ENCODE peak calls at places on chromosomes 6 and 20, in eight cellular contexts. One of them, this sample, is unnamed.

GRCh38 chr6:92647630-92648029 is 771.7 kb downstream of the EPHA7 start:
- DNase-seq in RWPE1: peak
- DNase-seq in GM10248: no peak
- DNase-seq in left cardiac atrium: no peak
- DNase-seq in stimulated activated CD4-positive, alpha-beta T cell treated with anti-CD3 and anti-CD28 coated beads, Interleukin-1b, Interleukin-23, amount 100 ng/mL, for 48 hours: no peak
- DNase-seq in Peyer's patch: no peak
- DNase-seq in OCI-M1: no peak
- DNase-seq in activated naive CD4-positive, alpha-beta T cell treated with anti-CD3 and anti-CD28 coated beads for 36 hours: no peak
- DNase-seq in this sample: peak

GRCh38 chr20:9506337-9506821 is 8.0 kb upstream of the LAMP5 start:
- DNase-seq in RWPE1: no peak
- DNase-seq in GM10248: no peak
- DNase-seq in left cardiac atrium: no peak
- DNase-seq in stimulated activated CD4-positive, alpha-beta T cell treated with anti-CD3 and anti-CD28 coated beads, Interleukin-1b, Interleukin-23, amount 100 ng/mL, for 48 hours: no peak
- DNase-seq in Peyer's patch: no peak
- DNase-seq in OCI-M1: no peak
- DNase-seq in activated naive CD4-positive, alpha-beta T cell treated with anti-CD3 and anti-CD28 coated beads for 36 hours: no peak
- DNase-seq in this sample: no peak

GRCh38 chr20:52150440-52151258 is 40.9 kb downstream of the ZFP64 start:
- DNase-seq in RWPE1: peak
- DNase-seq in GM10248: peak
- DNase-seq in left cardiac atrium: no peak
- DNase-seq in stimulated activated CD4-positive, alpha-beta T cell treated with anti-CD3 and anti-CD28 coated beads, Interleukin-1b, Interleukin-23, amount 100 ng/mL, for 48 hours: no peak
- DNase-seq in Peyer's patch: peak
- DNase-seq in OCI-M1: peak
- DNase-seq in activated naive CD4-positive, alpha-beta T cell treated with anti-CD3 and anti-CD28 coated beads for 36 hours: peak
- DNase-seq in this sample: peak

GRCh38 chr20:40583195-40583594 is 105.8 kb downstream of the MAFB start:
- DNase-seq in RWPE1: no peak
- DNase-seq in GM10248: no peak
- DNase-seq in left cardiac atrium: no peak
- DNase-seq in stimulated activated CD4-positive, alpha-beta T cell treated with anti-CD3 and anti-CD28 coated beads, Interleukin-1b, Interleukin-23, amount 100 ng/mL, for 48 hours: no peak
- DNase-seq in Peyer's patch: no peak
- DNase-seq in OCI-M1: no peak
- DNase-seq in activated naive CD4-positive, alpha-beta T cell treated with anti-CD3 and anti-CD28 coated beads for 36 hours: no peak
- DNase-seq in this sample: no peak

GRCh38 chr20:37529968-37530600 is 2.4 kb upstream of the BLCAP start:
- DNase-seq in RWPE1: no peak
- DNase-seq in GM10248: no peak
- DNase-seq in left cardiac atrium: no peak
- DNase-seq in stimulated activated CD4-positive, alpha-beta T cell treated with anti-CD3 and anti-CD28 coated beads, Interleukin-1b, Interleukin-23, amount 100 ng/mL, for 48 hours: no peak
- DNase-seq in Peyer's patch: peak
- DNase-seq in OCI-M1: no peak
- DNase-seq in activated naive CD4-positive, alpha-beta T cell treated with anti-CD3 and anti-CD28 coated beads for 36 hours: no peak
- DNase-seq in this sample: no peak

GRCh38 chr20:52142801-52143200 is 48.8 kb downstream of the ZFP64 start:
- DNase-seq in RWPE1: no peak
- DNase-seq in GM10248: no peak
- DNase-seq in left cardiac atrium: no peak
- DNase-seq in stimulated activated CD4-positive, alpha-beta T cell treated with anti-CD3 and anti-CD28 coated beads, Interleukin-1b, Interleukin-23, amount 100 ng/mL, for 48 hours: no peak
- DNase-seq in Peyer's patch: no peak
- DNase-seq in OCI-M1: peak
- DNase-seq in activated naive CD4-positive, alpha-beta T cell treated with anti-CD3 and anti-CD28 coated beads for 36 hours: no peak
- DNase-seq in this sample: no peak

GRCh38 chr6:46263709-46264091 is 92.9 kb upstream of the ENPP5 start:
- DNase-seq in RWPE1: peak
- DNase-seq in GM10248: no peak
- DNase-seq in left cardiac atrium: no peak
- DNase-seq in stimulated activated CD4-positive, alpha-beta T cell treated with anti-CD3 and anti-CD28 coated beads, Interleukin-1b, Interleukin-23, amount 100 ng/mL, for 48 hours: no peak
- DNase-seq in Peyer's patch: no peak
- DNase-seq in OCI-M1: no peak
- DNase-seq in activated naive CD4-positive, alpha-beta T cell treated with anti-CD3 and anti-CD28 coated beads for 36 hours: no peak
- DNase-seq in this sample: no peak

GRCh38 chr6:51926125-51926524 is 161.3 kb downstream of the PKHD1 start:
- DNase-seq in RWPE1: no peak
- DNase-seq in GM10248: no peak
- DNase-seq in left cardiac atrium: no peak
- DNase-seq in stimulated activated CD4-positive, alpha-beta T cell treated with anti-CD3 and anti-CD28 coated beads, Interleukin-1b, Interleukin-23, amount 100 ng/mL, for 48 hours: no peak
- DNase-seq in Peyer's patch: no peak
- DNase-seq in OCI-M1: no peak
- DNase-seq in activated naive CD4-positive, alpha-beta T cell treated with anti-CD3 and anti-CD28 coated beads for 36 hours: no peak
- DNase-seq in this sample: no peak

This sample was measured in epithelial cell of proximal tubule.